ENCODE peak calls at places on chromosomes 16 and 17, in eight cellular contexts. One of them, this sample, is unnamed.

GRCh38 chr16:19432429-19432828 is 14.7 kb downstream of the TMC5 start:
- DNase-seq in EL: no peak
- DNase-seq in NCI-H1105 treated with DMSO at 0.1 percent for 48 hours: no peak
- DNase-seq in MCF 10A: peak; percentile 75
- DNase-seq in COR-L47: peak; percentile 15
- DNase-seq in stimulated activated CD8-positive, alpha-beta memory T cell treated with anti-CD3 and anti-CD28 coated beads, Interleukin-4, amount 100 ng/mL, for 48 hours: no peak
- DNase-seq in breast epithelium: no peak
- DNase-seq in T-helper 22 cell: no peak
- DNase-seq in this sample: no peak

GRCh38 chr17:80028030-80028429 is 7.6 kb downstream of the TBC1D16 start:
- DNase-seq in NCI-H1105 treated with DMSO at 0.1 percent for 48 hours: peak; percentile 80
- DNase-seq in EL: no peak
- DNase-seq in stimulated activated CD8-positive, alpha-beta memory T cell treated with anti-CD3 and anti-CD28 coated beads, Interleukin-4, amount 100 ng/mL, for 48 hours: no peak
- DNase-seq in COR-L47: peak; percentile 72
- DNase-seq in MCF 10A: peak; percentile 82
- DNase-seq in T-helper 22 cell: no peak
- DNase-seq in breast epithelium: no peak
- DNase-seq in this sample: no peak

GRCh38 chr16:12081048-12081404 is 104.5 kb downstream of the SNX29 start:
- DNase-seq in NCI-H1105 treated with DMSO at 0.1 percent for 48 hours: no peak
- DNase-seq in stimulated activated CD8-positive, alpha-beta memory T cell treated with anti-CD3 and anti-CD28 coated beads, Interleukin-4, amount 100 ng/mL, for 48 hours: peak; percentile 60
- DNase-seq in breast epithelium: peak; percentile 3
- DNase-seq in COR-L47: no peak
- DNase-seq in MCF 10A: no peak
- DNase-seq in T-helper 22 cell: no peak
- DNase-seq in EL: no peak
- DNase-seq in this sample: no peak

GRCh38 chr16:9966569-9967157 is 215.6 kb downstream of the GRIN2A start:
- DNase-seq in NCI-H1105 treated with DMSO at 0.1 percent for 48 hours: no peak
- DNase-seq in MCF 10A: no peak
- DNase-seq in COR-L47: no peak
- DNase-seq in breast epithelium: no peak
- DNase-seq in EL: peak; percentile 60
- DNase-seq in stimulated activated CD8-positive, alpha-beta memory T cell treated with anti-CD3 and anti-CD28 coated beads, Interleukin-4, amount 100 ng/mL, for 48 hours: no peak
- DNase-seq in T-helper 22 cell: no peak
- DNase-seq in this sample: no peak

GRCh38 chr17:82668631-82669099 is 20.4 kb upstream of the WDR45B start:
- DNase-seq in MCF 10A: peak; percentile 30
- DNase-seq in T-helper 22 cell: no peak
- DNase-seq in stimulated activated CD8-positive, alpha-beta memory T cell treated with anti-CD3 and anti-CD28 coated beads, Interleukin-4, amount 100 ng/mL, for 48 hours: peak; percentile 64
- DNase-seq in EL: peak; percentile 80
- DNase-seq in NCI-H1105 treated with DMSO at 0.1 percent for 48 hours: no peak
- DNase-seq in breast epithelium: no peak
- DNase-seq in COR-L47: no peak
- DNase-seq in this sample: peak; percentile 17

GRCh38 chr16:2204727-2205103 is 539 bp upstream of the MLST8 start:
- DNase-seq in COR-L47: no peak
- DNase-seq in T-helper 22 cell: no peak
- DNase-seq in NCI-H1105 treated with DMSO at 0.1 percent for 48 hours: no peak
- DNase-seq in stimulated activated CD8-positive, alpha-beta memory T cell treated with anti-CD3 and anti-CD28 coated beads, Interleukin-4, amount 100 ng/mL, for 48 hours: no peak
- DNase-seq in MCF 10A: no peak
- DNase-seq in EL: no peak
- DNase-seq in breast epithelium: no peak
- DNase-seq in this sample: no peak

GRCh38 chr17:5526821-5527598 is 40.6 kb downstream of the MIS12 start:
- DNase-seq in breast epithelium: no peak
- DNase-seq in stimulated activated CD8-positive, alpha-beta memory T cell treated with anti-CD3 and anti-CD28 coated beads, Interleukin-4, amount 100 ng/mL, for 48 hours: peak; percentile 82
- DNase-seq in T-helper 22 cell: no peak
- DNase-seq in NCI-H1105 treated with DMSO at 0.1 percent for 48 hours: no peak
- DNase-seq in EL: peak; percentile 99
- DNase-seq in MCF 10A: peak; percentile 85
- DNase-seq in COR-L47: no peak
- DNase-seq in this sample: no peak

GRCh38 chr17:13359774-13360173 is 242.0 kb downstream of the HS3ST3A1 start:
- DNase-seq in T-helper 22 cell: no peak
- DNase-seq in stimulated activated CD8-positive, alpha-beta memory T cell treated with anti-CD3 and anti-CD28 coated beads, Interleukin-4, amount 100 ng/mL, for 48 hours: no peak
- DNase-seq in COR-L47: no peak
- DNase-seq in EL: no peak
- DNase-seq in breast epithelium: no peak
- DNase-seq in MCF 10A: no peak
- DNase-seq in NCI-H1105 treated with DMSO at 0.1 percent for 48 hours: no peak
- DNase-seq in this sample: no peak

GRCh38 chr17:40961586-40961985 is 5.2 kb downstream of the KRT39 start:
- DNase-seq in MCF 10A: no peak
- DNase-seq in breast epithelium: no peak
- DNase-seq in T-helper 22 cell: no peak
- DNase-seq in stimulated activated CD8-positive, alpha-beta memory T cell treated with anti-CD3 and anti-CD28 coated beads, Interleukin-4, amount 100 ng/mL, for 48 hours: no peak
- DNase-seq in NCI-H1105 treated with DMSO at 0.1 percent for 48 hours: no peak
- DNase-seq in COR-L47: no peak
- DNase-seq in EL: no peak
- DNase-seq in this sample: no peak

GRCh38 chr16:83701494-83701893 is 106.3 kb upstream of the HSBP1 start:
- DNase-seq in COR-L47: no peak
- DNase-seq in EL: peak; percentile 53
- DNase-seq in breast epithelium: no peak
- DNase-seq in NCI-H1105 treated with DMSO at 0.1 percent for 48 hours: no peak
- DNase-seq in MCF 10A: peak; percentile 48
- DNase-seq in stimulated activated CD8-positive, alpha-beta memory T cell treated with anti-CD3 and anti-CD28 coated beads, Interleukin-4, amount 100 ng/mL, for 48 hours: peak; percentile 49
- DNase-seq in T-helper 22 cell: no peak
- DNase-seq in this sample: no peak

This sample was measured in CD4-positive, alpha-beta T cell.